ENCODE peak calls at places on chromosomes 13 and 19, in ten cellular contexts. One of them, this sample, is unnamed.

GRCh38 chr19:30118760-30119159 is 176.7 kb downstream of the URI1 start:
- DNase-seq in Peyer's patch: no peak
- DNase-seq in adrenal gland: no peak
- DNase-seq in lower leg skin: no peak
- DNase-seq in H1: no peak
- DNase-seq in heart left ventricle: no peak
- DNase-seq in stomach: no peak
- DNase-seq in uterus: no peak
- DNase-seq in right lobe of liver: no peak
- DNase-seq in IMR-90: no peak
- DNase-seq in this sample: no peak

GRCh38 chr13:113373811-113374485 is 10.0 kb upstream of the GRTP1 start:
- DNase-seq in Peyer's patch: no peak
- DNase-seq in adrenal gland: no peak
- DNase-seq in lower leg skin: peak
- DNase-seq in H1: no peak
- DNase-seq in heart left ventricle: no peak
- DNase-seq in stomach: no peak
- DNase-seq in uterus: no peak
- DNase-seq in right lobe of liver: no peak
- DNase-seq in IMR-90: no peak
- DNase-seq in this sample: no peak

GRCh38 chr19:42143341-42144234 is 11.3 kb upstream of the POU2F2 start:
- DNase-seq in Peyer's patch: no peak
- DNase-seq in adrenal gland: peak
- DNase-seq in lower leg skin: no peak
- DNase-seq in H1: peak
- DNase-seq in heart left ventricle: no peak
- DNase-seq in stomach: no peak
- DNase-seq in uterus: no peak
- DNase-seq in right lobe of liver: no peak
- DNase-seq in IMR-90: peak
- DNase-seq in this sample: peak

GRCh38 chr13:48492123-48493075 is 40.5 kb downstream of the RCBTB2 start:
- DNase-seq in Peyer's patch: peak
- DNase-seq in adrenal gland: peak
- DNase-seq in lower leg skin: peak
- DNase-seq in H1: no peak
- DNase-seq in heart left ventricle: peak
- DNase-seq in stomach: peak
- DNase-seq in uterus: peak
- DNase-seq in right lobe of liver: peak
- DNase-seq in IMR-90: peak
- DNase-seq in this sample: peak

GRCh38 chr13:22561581-22561980 is 619.2 kb upstream of the SGCG start:
- DNase-seq in Peyer's patch: no peak
- DNase-seq in adrenal gland: peak
- DNase-seq in lower leg skin: no peak
- DNase-seq in H1: no peak
- DNase-seq in heart left ventricle: no peak
- DNase-seq in stomach: no peak
- DNase-seq in uterus: no peak
- DNase-seq in right lobe of liver: no peak
- DNase-seq in IMR-90: no peak
- DNase-seq in this sample: no peak

GRCh38 chr13:48402325-48402962 is 10.5 kb downstream of the LPAR6 start:
- DNase-seq in Peyer's patch: no peak
- DNase-seq in adrenal gland: no peak
- DNase-seq in lower leg skin: no peak
- DNase-seq in H1: no peak
- DNase-seq in heart left ventricle: no peak
- DNase-seq in stomach: no peak
- DNase-seq in uterus: no peak
- DNase-seq in right lobe of liver: no peak
- DNase-seq in IMR-90: no peak
- DNase-seq in this sample: no peak

GRCh38 chr13:82772802-82773201 is 1109.5 kb downstream of the SLITRK1 start:
- DNase-seq in Peyer's patch: no peak
- DNase-seq in adrenal gland: no peak
- DNase-seq in lower leg skin: no peak
- DNase-seq in H1: no peak
- DNase-seq in heart left ventricle: no peak
- DNase-seq in stomach: no peak
- DNase-seq in uterus: no peak
- DNase-seq in right lobe of liver: no peak
- DNase-seq in IMR-90: peak
- DNase-seq in this sample: no peak

GRCh38 chr13:113874177-113874576 is 10.3 kb upstream of the GAS6 start:
- DNase-seq in Peyer's patch: no peak
- DNase-seq in adrenal gland: no peak
- DNase-seq in lower leg skin: no peak
- DNase-seq in H1: no peak
- DNase-seq in heart left ventricle: no peak
- DNase-seq in stomach: no peak
- DNase-seq in uterus: no peak
- DNase-seq in right lobe of liver: no peak
- DNase-seq in IMR-90: no peak
- DNase-seq in this sample: no peak

GRCh38 chr13:94712287-94712811 is at the start of gene SOX21:
- DNase-seq in Peyer's patch: no peak
- DNase-seq in adrenal gland: no peak
- DNase-seq in lower leg skin: peak
- DNase-seq in H1: peak
- DNase-seq in heart left ventricle: no peak
- DNase-seq in stomach: no peak
- DNase-seq in uterus: no peak
- DNase-seq in right lobe of liver: no peak
- DNase-seq in IMR-90: no peak
- DNase-seq in this sample: no peak

GRCh38 chr13:32737111-32737571 is 150.9 kb downstream of the PDS5B start:
- DNase-seq in Peyer's patch: no peak
- DNase-seq in adrenal gland: no peak
- DNase-seq in lower leg skin: no peak
- DNase-seq in H1: no peak
- DNase-seq in heart left ventricle: no peak
- DNase-seq in stomach: no peak
- DNase-seq in uterus: no peak
- DNase-seq in right lobe of liver: no peak
- DNase-seq in IMR-90: no peak
- DNase-seq in this sample: no peak

GRCh38 chr19:11598103-11598483 is 810 bp downstream of the ZNF627 start:
- DNase-seq in Peyer's patch: no peak
- DNase-seq in adrenal gland: no peak
- DNase-seq in lower leg skin: no peak
- DNase-seq in H1: no peak
- DNase-seq in heart left ventricle: no peak
- DNase-seq in stomach: no peak
- DNase-seq in uterus: no peak
- DNase-seq in right lobe of liver: no peak
- DNase-seq in IMR-90: no peak
- DNase-seq in this sample: no peak

GRCh38 chr13:98524793-98525192 is 52.1 kb downstream of the STK24 start:
- DNase-seq in Peyer's patch: no peak
- DNase-seq in adrenal gland: no peak
- DNase-seq in lower leg skin: no peak
- DNase-seq in H1: no peak
- DNase-seq in heart left ventricle: no peak
- DNase-seq in stomach: no peak
- DNase-seq in uterus: no peak
- DNase-seq in right lobe of liver: no peak
- DNase-seq in IMR-90: no peak
- DNase-seq in this sample: no peak

GRCh38 chr13:98524391-98524790 is 52.5 kb downstream of the STK24 start:
- DNase-seq in Peyer's patch: no peak
- DNase-seq in adrenal gland: no peak
- DNase-seq in lower leg skin: no peak
- DNase-seq in H1: no peak
- DNase-seq in heart left ventricle: no peak
- DNase-seq in stomach: no peak
- DNase-seq in uterus: no peak
- DNase-seq in right lobe of liver: no peak
- DNase-seq in IMR-90: no peak
- DNase-seq in this sample: no peak

GRCh38 chr13:98521876-98522275 is 55.0 kb downstream of the STK24 start:
- DNase-seq in Peyer's patch: no peak
- DNase-seq in adrenal gland: no peak
- DNase-seq in lower leg skin: no peak
- DNase-seq in H1: no peak
- DNase-seq in heart left ventricle: no peak
- DNase-seq in stomach: no peak
- DNase-seq in uterus: no peak
- DNase-seq in right lobe of liver: no peak
- DNase-seq in IMR-90: no peak
- DNase-seq in this sample: no peak

GRCh38 chr13:98525452-98525851 is 51.5 kb downstream of the STK24 start:
- DNase-seq in Peyer's patch: no peak
- DNase-seq in adrenal gland: no peak
- DNase-seq in lower leg skin: no peak
- DNase-seq in H1: no peak
- DNase-seq in heart left ventricle: no peak
- DNase-seq in stomach: no peak
- DNase-seq in uterus: no peak
- DNase-seq in right lobe of liver: no peak
- DNase-seq in IMR-90: no peak
- DNase-seq in this sample: no peak

GRCh38 chr13:98523455-98524102 is 53.3 kb downstream of the STK24 start:
- DNase-seq in Peyer's patch: no peak
- DNase-seq in adrenal gland: no peak
- DNase-seq in lower leg skin: no peak
- DNase-seq in H1: no peak
- DNase-seq in heart left ventricle: no peak
- DNase-seq in stomach: no peak
- DNase-seq in uterus: no peak
- DNase-seq in right lobe of liver: no peak
- DNase-seq in IMR-90: no peak
- DNase-seq in this sample: peak
- TF ChIP-seq POLR2A in Peyer's patch: no peak
- TF ChIP-seq POLR2A in adrenal gland: no peak
- TF ChIP-seq POLR2A in lower leg skin: no peak
- TF ChIP-seq POLR2A in H1: no peak
- TF ChIP-seq POLR2A in heart left ventricle: no peak
- TF ChIP-seq POLR2A in stomach: no peak
- TF ChIP-seq POLR2A in uterus: no peak
- TF ChIP-seq POLR2A in right lobe of liver: no peak
- TF ChIP-seq POLR2A in IMR-90: no peak
- TF ChIP-seq POLR2A in this sample: no peak

GRCh38 chr19:3687393-3687773 is 12.9 kb downstream of the PIP5K1C start:
- DNase-seq in Peyer's patch: no peak
- DNase-seq in adrenal gland: no peak
- DNase-seq in lower leg skin: no peak
- DNase-seq in H1: no peak
- DNase-seq in heart left ventricle: no peak
- DNase-seq in stomach: no peak
- DNase-seq in uterus: no peak
- DNase-seq in right lobe of liver: no peak
- DNase-seq in IMR-90: no peak
- DNase-seq in this sample: no peak
- TF ChIP-seq POLR2A in Peyer's patch: no peak
- TF ChIP-seq POLR2A in adrenal gland: no peak
- TF ChIP-seq POLR2A in lower leg skin: no peak
- TF ChIP-seq POLR2A in H1: no peak
- TF ChIP-seq POLR2A in heart left ventricle: no peak
- TF ChIP-seq POLR2A in stomach: no peak
- TF ChIP-seq POLR2A in uterus: no peak
- TF ChIP-seq POLR2A in right lobe of liver: no peak
- TF ChIP-seq POLR2A in IMR-90: no peak
- TF ChIP-seq POLR2A in this sample: no peak

DNA sequence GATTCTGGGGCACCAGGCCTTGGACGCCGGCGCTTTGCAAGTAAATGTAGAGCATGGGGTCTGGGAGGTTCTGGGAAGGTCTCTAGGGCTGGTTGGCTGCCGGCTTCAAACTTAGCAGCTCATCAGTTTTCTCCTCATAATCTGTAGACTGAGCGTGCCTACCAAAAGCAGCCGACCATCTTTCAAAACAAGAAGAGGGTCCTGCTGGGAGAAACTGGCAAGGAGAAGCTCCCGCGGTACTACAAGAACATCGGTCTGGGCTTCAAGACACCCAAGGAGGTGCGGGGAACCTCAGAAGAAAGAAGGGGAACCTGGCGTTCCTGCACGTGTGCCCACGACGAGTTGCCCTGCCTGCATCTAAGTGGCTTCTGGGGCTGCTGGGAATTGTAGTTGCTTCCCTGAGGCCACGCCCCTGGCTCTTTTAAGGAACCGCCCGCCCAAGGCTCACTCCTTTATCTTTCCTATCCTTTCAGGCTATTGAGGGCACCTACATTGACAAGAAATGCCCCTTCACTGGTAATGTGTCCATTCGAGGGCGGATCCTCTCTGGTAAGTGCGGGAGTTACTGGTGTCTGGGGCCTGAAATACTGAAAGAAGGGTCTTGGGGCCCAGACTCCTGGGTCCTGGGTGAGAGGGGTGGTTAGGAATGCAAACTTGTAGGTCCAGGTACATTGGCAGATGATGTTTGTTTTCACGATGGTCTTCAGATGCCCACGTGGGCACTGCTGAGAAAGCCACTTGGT is 984 bp downstream of the RPS11 start:
- DNase-seq in Peyer's patch: peak
- DNase-seq in adrenal gland: peak
- DNase-seq in lower leg skin: peak
- DNase-seq in H1: no peak
- DNase-seq in heart left ventricle: peak
- DNase-seq in stomach: peak
- DNase-seq in uterus: no peak
- DNase-seq in right lobe of liver: peak
- DNase-seq in IMR-90: peak
- DNase-seq in this sample: peak
- TF ChIP-seq POLR2A in Peyer's patch: peak
- TF ChIP-seq POLR2A in adrenal gland: no peak
- TF ChIP-seq POLR2A in lower leg skin: no peak
- TF ChIP-seq POLR2A in H1: peak
- TF ChIP-seq POLR2A in heart left ventricle: no peak
- TF ChIP-seq POLR2A in stomach: no peak
- TF ChIP-seq POLR2A in uterus: no peak
- TF ChIP-seq POLR2A in right lobe of liver: peak
- TF ChIP-seq POLR2A in IMR-90: peak
- TF ChIP-seq POLR2A in this sample: peak

DNA sequence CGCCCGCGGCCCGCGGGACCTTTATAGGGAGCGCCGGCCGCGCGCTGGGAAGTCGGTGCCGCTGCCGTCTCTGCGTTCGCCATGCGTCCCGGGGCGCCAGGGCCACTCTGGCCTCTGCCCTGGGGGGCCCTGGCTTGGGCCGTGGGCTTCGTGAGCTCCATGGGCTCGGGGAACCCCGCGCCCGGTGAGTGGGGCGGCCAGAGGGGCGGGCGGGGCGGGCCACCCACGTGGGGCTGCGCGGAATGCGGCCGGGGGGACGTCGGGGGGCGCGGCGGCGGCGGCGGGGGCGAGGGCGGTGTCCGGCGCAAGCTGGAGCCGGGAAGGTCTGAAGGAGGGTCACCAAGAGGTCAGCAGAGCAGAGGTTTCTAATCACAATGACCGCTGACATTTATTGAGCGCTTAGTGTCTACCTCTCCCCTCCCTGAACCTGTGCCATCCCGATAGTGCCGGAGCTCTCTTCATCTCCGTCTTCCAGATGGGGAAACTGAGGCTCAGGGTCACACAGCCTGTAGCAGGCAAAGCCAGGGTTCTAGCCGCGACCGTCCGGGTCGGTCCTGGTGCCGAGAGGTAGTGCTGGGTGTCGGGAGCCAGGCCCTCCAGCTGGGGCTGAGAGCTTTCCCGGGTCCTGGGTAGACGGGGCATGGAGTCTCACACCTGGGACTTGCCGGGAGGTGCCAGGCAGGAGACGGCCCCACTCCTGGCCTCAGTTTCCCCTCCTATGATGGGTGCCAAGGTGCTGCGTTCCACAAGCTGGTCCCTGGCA is at the start of gene FSTL3:
- DNase-seq in Peyer's patch: no peak
- DNase-seq in adrenal gland: peak
- DNase-seq in lower leg skin: no peak
- DNase-seq in H1: no peak
- DNase-seq in heart left ventricle: no peak
- DNase-seq in stomach: no peak
- DNase-seq in uterus: peak
- DNase-seq in right lobe of liver: peak
- DNase-seq in IMR-90: no peak
- DNase-seq in this sample: no peak
- TF ChIP-seq POLR2A in Peyer's patch: no peak
- TF ChIP-seq POLR2A in adrenal gland: peak
- TF ChIP-seq POLR2A in lower leg skin: no peak
- TF ChIP-seq POLR2A in H1: no peak
- TF ChIP-seq POLR2A in heart left ventricle: no peak
- TF ChIP-seq POLR2A in stomach: no peak
- TF ChIP-seq POLR2A in uterus: peak
- TF ChIP-seq POLR2A in right lobe of liver: peak
- TF ChIP-seq POLR2A in IMR-90: peak
- TF ChIP-seq POLR2A in this sample: no peak

This sample was measured in NB4.